ENCODE peak calls at places on chromosome 7, in seven cellular contexts. One of them, this sample, is unnamed.

GRCh38 chr7:120741371-120742042 is 116.4 kb downstream of the TSPAN12 start:
- DNase-seq in H1: no peak
- DNase-seq in IMR-90: no peak
- DNase-seq in mesendoderm: no peak
- DNase-seq in H9: no peak
- DNase-seq in trophoblast cell: no peak
- DNase-seq in neuronal stem cell: no peak
- DNase-seq in this sample: no peak

GRCh38 chr7:84022686-84023308 is 171.8 kb downstream of the SEMA3A start:
- DNase-seq in H1: no peak
- DNase-seq in IMR-90: peak
- DNase-seq in mesendoderm: peak
- DNase-seq in H9: no peak
- DNase-seq in trophoblast cell: no peak
- DNase-seq in neuronal stem cell: no peak
- DNase-seq in this sample: peak

GRCh38 chr7:36943591-36944430 is 219.5 kb upstream of the AOAH start:
- DNase-seq in H1: no peak
- DNase-seq in IMR-90: no peak
- DNase-seq in mesendoderm: no peak
- DNase-seq in H9: no peak
- DNase-seq in trophoblast cell: no peak
- DNase-seq in neuronal stem cell: no peak
- DNase-seq in this sample: no peak

GRCh38 chr7:111756687-111757178 is 194.4 kb upstream of the IMMP2L start:
- DNase-seq in H1: no peak
- DNase-seq in IMR-90: peak
- DNase-seq in mesendoderm: peak
- DNase-seq in H9: peak
- DNase-seq in trophoblast cell: no peak
- DNase-seq in neuronal stem cell: peak
- DNase-seq in this sample: peak

GRCh38 chr7:129271500-129272355 is 46.9 kb downstream of the AHCYL2 start:
- DNase-seq in H1: no peak
- DNase-seq in IMR-90: peak
- DNase-seq in mesendoderm: peak
- DNase-seq in H9: peak
- DNase-seq in trophoblast cell: peak
- DNase-seq in neuronal stem cell: no peak
- DNase-seq in this sample: peak

GRCh38 chr7:151339651-151340377 is 1.8 kb upstream of the NUB1 start:
- DNase-seq in H1: no peak
- DNase-seq in IMR-90: no peak
- DNase-seq in mesendoderm: no peak
- DNase-seq in H9: no peak
- DNase-seq in trophoblast cell: peak
- DNase-seq in neuronal stem cell: no peak
- DNase-seq in this sample: no peak

GRCh38 chr7:50655490-50655889 is 90.3 kb upstream of the DDC start:
- DNase-seq in H1: no peak
- DNase-seq in IMR-90: no peak
- DNase-seq in mesendoderm: no peak
- DNase-seq in H9: no peak
- DNase-seq in trophoblast cell: no peak
- DNase-seq in neuronal stem cell: no peak
- DNase-seq in this sample: no peak

GRCh38 chr7:67019562-67020390 is 23.1 kb downstream of the TYW1 start:
- DNase-seq in H1: no peak
- DNase-seq in IMR-90: peak
- DNase-seq in mesendoderm: no peak
- DNase-seq in H9: no peak
- DNase-seq in trophoblast cell: peak
- DNase-seq in neuronal stem cell: no peak
- DNase-seq in this sample: no peak

GRCh38 chr7:6022671-6023070 is 8.5 kb upstream of the ANKRD61 start:
- DNase-seq in H1: no peak
- DNase-seq in IMR-90: no peak
- DNase-seq in mesendoderm: no peak
- DNase-seq in H9: no peak
- DNase-seq in trophoblast cell: no peak
- DNase-seq in neuronal stem cell: no peak
- DNase-seq in this sample: no peak

GRCh38 chr7:96663457-96663856 is 46.2 kb downstream of the SEM1 start:
- DNase-seq in H1: no peak
- DNase-seq in IMR-90: no peak
- DNase-seq in mesendoderm: no peak
- DNase-seq in H9: no peak
- DNase-seq in trophoblast cell: peak
- DNase-seq in neuronal stem cell: no peak
- DNase-seq in this sample: no peak

GRCh38 chr7:73701357-73701995 is 18.0 kb downstream of the STX1A start:
- DNase-seq in H1: peak
- DNase-seq in IMR-90: peak
- DNase-seq in mesendoderm: peak
- DNase-seq in H9: peak
- DNase-seq in trophoblast cell: peak
- DNase-seq in neuronal stem cell: no peak
- DNase-seq in this sample: peak

GRCh38 chr7:85046512-85046911 is 140.3 kb downstream of the SEMA3D start:
- DNase-seq in H1: no peak
- DNase-seq in IMR-90: no peak
- DNase-seq in mesendoderm: no peak
- DNase-seq in H9: no peak
- DNase-seq in trophoblast cell: no peak
- DNase-seq in neuronal stem cell: no peak
- DNase-seq in this sample: no peak

GRCh38 chr7:16463520-16463919 is 2.0 kb downstream of the SOSTDC1 start:
- DNase-seq in H1: no peak
- DNase-seq in IMR-90: no peak
- DNase-seq in mesendoderm: no peak
- DNase-seq in H9: no peak
- DNase-seq in trophoblast cell: no peak
- DNase-seq in neuronal stem cell: no peak
- DNase-seq in this sample: no peak

GRCh38 chr7:114345494-114345893 is 69.1 kb upstream of the FOXP2 start:
- DNase-seq in H1: no peak
- DNase-seq in IMR-90: peak
- DNase-seq in mesendoderm: no peak
- DNase-seq in H9: no peak
- DNase-seq in trophoblast cell: no peak
- DNase-seq in neuronal stem cell: no peak
- DNase-seq in this sample: no peak

GRCh38 chr7:122182081-122182480 is 38.0 kb upstream of the AASS start:
- DNase-seq in H1: no peak
- DNase-seq in IMR-90: no peak
- DNase-seq in mesendoderm: no peak
- DNase-seq in H9: no peak
- DNase-seq in trophoblast cell: peak
- DNase-seq in neuronal stem cell: no peak
- DNase-seq in this sample: no peak

GRCh38 chr7:140053812-140054539 is 8.8 kb downstream of the PARP12 start:
- DNase-seq in H1: no peak
- DNase-seq in IMR-90: no peak
- DNase-seq in mesendoderm: no peak
- DNase-seq in H9: no peak
- DNase-seq in trophoblast cell: no peak
- DNase-seq in neuronal stem cell: no peak
- DNase-seq in this sample: no peak

GRCh38 chr7:2567663-2568238 is 9.0 kb downstream of the IQCE start:
- DNase-seq in H1: peak
- DNase-seq in IMR-90: peak
- DNase-seq in mesendoderm: peak
- DNase-seq in H9: peak
- DNase-seq in trophoblast cell: peak
- DNase-seq in neuronal stem cell: no peak
- DNase-seq in this sample: peak

GRCh38 chr7:90931996-90932912 is 332.0 kb upstream of the FZD1 start:
- DNase-seq in H1: no peak
- DNase-seq in IMR-90: no peak
- DNase-seq in mesendoderm: no peak
- DNase-seq in H9: no peak
- DNase-seq in trophoblast cell: no peak
- DNase-seq in neuronal stem cell: no peak
- DNase-seq in this sample: no peak

GRCh38 chr7:74289660-74290589 is 718 bp downstream of the CLIP2 start:
- DNase-seq in H1: no peak
- DNase-seq in IMR-90: no peak
- DNase-seq in mesendoderm: no peak
- DNase-seq in H9: no peak
- DNase-seq in trophoblast cell: no peak
- DNase-seq in neuronal stem cell: no peak
- DNase-seq in this sample: no peak

GRCh38 chr7:128352138-128352537 is 8.4 kb upstream of the RBM28 start:
- DNase-seq in H1: peak
- DNase-seq in IMR-90: peak
- DNase-seq in mesendoderm: peak
- DNase-seq in H9: peak
- DNase-seq in trophoblast cell: peak
- DNase-seq in neuronal stem cell: peak
- DNase-seq in this sample: peak

GRCh38 chr7:105831824-105832535 is 44.4 kb downstream of the ATXN7L1 start:
- DNase-seq in H1: no peak
- DNase-seq in IMR-90: peak
- DNase-seq in mesendoderm: no peak
- DNase-seq in H9: no peak
- DNase-seq in trophoblast cell: no peak
- DNase-seq in neuronal stem cell: no peak
- DNase-seq in this sample: no peak

GRCh38 chr7:100029591-100029990 is 14.2 kb downstream of the ZKSCAN1 start:
- DNase-seq in H1: no peak
- DNase-seq in IMR-90: no peak
- DNase-seq in mesendoderm: no peak
- DNase-seq in H9: no peak
- DNase-seq in trophoblast cell: no peak
- DNase-seq in neuronal stem cell: no peak
- DNase-seq in this sample: no peak

GRCh38 chr7:107161415-107161814 is 7.4 kb upstream of the HBP1 start:
- DNase-seq in H1: no peak
- DNase-seq in IMR-90: no peak
- DNase-seq in mesendoderm: no peak
- DNase-seq in H9: no peak
- DNase-seq in trophoblast cell: peak
- DNase-seq in neuronal stem cell: no peak
- DNase-seq in this sample: no peak

GRCh38 chr7:43723002-43723331 is 6.4 kb downstream of the COA1 start:
- DNase-seq in H1: no peak
- DNase-seq in IMR-90: no peak
- DNase-seq in mesendoderm: no peak
- DNase-seq in H9: no peak
- DNase-seq in trophoblast cell: no peak
- DNase-seq in neuronal stem cell: no peak
- DNase-seq in this sample: no peak
- H3K4ac ChIP-seq in H1: no peak
- H3K4ac ChIP-seq in IMR-90: no peak
- H3K4ac ChIP-seq in mesendoderm: no peak
- H3K4ac ChIP-seq in H9: no peak
- H3K4ac ChIP-seq in trophoblast cell: no peak
- H3K4ac ChIP-seq in neuronal stem cell: no peak
- H3K4ac ChIP-seq in this sample: no peak

GRCh38 chr7:20779041-20779440 is 7.6 kb downstream of the SP8 start:
- DNase-seq in H1: no peak
- DNase-seq in IMR-90: no peak
- DNase-seq in mesendoderm: no peak
- DNase-seq in H9: no peak
- DNase-seq in trophoblast cell: no peak
- DNase-seq in neuronal stem cell: no peak
- DNase-seq in this sample: no peak
- H3K4ac ChIP-seq in H1: no peak
- H3K4ac ChIP-seq in IMR-90: no peak
- H3K4ac ChIP-seq in mesendoderm: no peak
- H3K4ac ChIP-seq in H9: no peak
- H3K4ac ChIP-seq in trophoblast cell: no peak
- H3K4ac ChIP-seq in neuronal stem cell: no peak
- H3K4ac ChIP-seq in this sample: no peak

GRCh38 chr7:80815733-80816132 is 103.1 kb downstream of the SEMA3C start:
- DNase-seq in H1: no peak
- DNase-seq in IMR-90: peak
- DNase-seq in mesendoderm: no peak
- DNase-seq in H9: no peak
- DNase-seq in trophoblast cell: peak
- DNase-seq in neuronal stem cell: no peak
- DNase-seq in this sample: no peak
- H3K4ac ChIP-seq in H1: no peak
- H3K4ac ChIP-seq in IMR-90: no peak
- H3K4ac ChIP-seq in mesendoderm: no peak
- H3K4ac ChIP-seq in H9: no peak
- H3K4ac ChIP-seq in trophoblast cell: no peak
- H3K4ac ChIP-seq in neuronal stem cell: no peak
- H3K4ac ChIP-seq in this sample: no peak

GRCh38 chr7:157397036-157397720 is 60.4 kb downstream of the DNAJB6 start:
- DNase-seq in H1: no peak
- DNase-seq in IMR-90: no peak
- DNase-seq in mesendoderm: no peak
- DNase-seq in H9: no peak
- DNase-seq in trophoblast cell: no peak
- DNase-seq in neuronal stem cell: no peak
- DNase-seq in this sample: no peak
- H3K4ac ChIP-seq in H1: peak
- H3K4ac ChIP-seq in IMR-90: peak
- H3K4ac ChIP-seq in mesendoderm: no peak
- H3K4ac ChIP-seq in H9: no peak
- H3K4ac ChIP-seq in trophoblast cell: no peak
- H3K4ac ChIP-seq in neuronal stem cell: no peak
- H3K4ac ChIP-seq in this sample: no peak

GRCh38 chr7:13839063-13839462 is 150.4 kb downstream of the ETV1 start:
- DNase-seq in H1: no peak
- DNase-seq in IMR-90: no peak
- DNase-seq in mesendoderm: no peak
- DNase-seq in H9: no peak
- DNase-seq in trophoblast cell: no peak
- DNase-seq in neuronal stem cell: no peak
- DNase-seq in this sample: no peak
- H3K4ac ChIP-seq in H1: no peak
- H3K4ac ChIP-seq in IMR-90: peak
- H3K4ac ChIP-seq in mesendoderm: no peak
- H3K4ac ChIP-seq in H9: no peak
- H3K4ac ChIP-seq in trophoblast cell: no peak
- H3K4ac ChIP-seq in neuronal stem cell: no peak
- H3K4ac ChIP-seq in this sample: no peak

GRCh38 chr7:26374665-26375373 is 83.2 kb downstream of the SNX10 start:
- DNase-seq in H1: no peak
- DNase-seq in IMR-90: no peak
- DNase-seq in mesendoderm: no peak
- DNase-seq in H9: no peak
- DNase-seq in trophoblast cell: no peak
- DNase-seq in neuronal stem cell: no peak
- DNase-seq in this sample: no peak
- H3K4ac ChIP-seq in H1: no peak
- H3K4ac ChIP-seq in IMR-90: no peak
- H3K4ac ChIP-seq in mesendoderm: no peak
- H3K4ac ChIP-seq in H9: no peak
- H3K4ac ChIP-seq in trophoblast cell: no peak
- H3K4ac ChIP-seq in neuronal stem cell: no peak
- H3K4ac ChIP-seq in this sample: no peak

This sample was measured in mesenchymal stem cell.